ENCODE peak calls at places on chromosomes 6 and 20, in nine cellular contexts. V is HEK293T; A is ELF-1; I is mesothelial cell of epicardium; E is activated naive CD4-positive, alpha-beta T cell treated with Interleukin-2 at 50 U/mL for 16 hours; M is fibroblast of mammary gland; C is NCI-H2029 treated with DMSO at 0.1 percent for 48 hours; L is activated CD4-positive, alpha-beta T cell treated with anti-CD3 and anti-CD28 coated beads, Interleukin-2, amount 50 U/mL, for 48 hours; S is A549. P is an unnamed sample.

GRCh38 chr20:62631336-62632317 is 10.7 kb upstream of the SLCO4A1 start:
- DNase-seq in V (no peak), A (no peak), I (no peak), E (no peak), M (no peak), C (no peak), L (no peak), S (no peak), P (no peak)

GRCh38 chr6:144786825-144787224 is 501.7 kb downstream of the UTRN start:
- DNase-seq in V (no peak), A (no peak), I (no peak), E (no peak), M (no peak), C (no peak), L (no peak), S (no peak), P (no peak)

GRCh38 chr6:106411643-106412200 is 51.2 kb downstream of the CRYBG1 start:
- DNase-seq in V (no peak), A (peak; percentile 4), I (no peak), E (no peak), M (no peak), C (no peak), L (no peak), S (no peak), P (no peak)

GRCh38 chr6:35152067-35152707 is 11.0 kb upstream of the TCP11 start:
- DNase-seq in V (no peak), A (no peak), I (no peak), E (no peak), M (no peak), C (no peak), L (no peak), S (no peak), P (no peak)

GRCh38 chr6:75223461-75223860 is 17.6 kb upstream of the COL12A1 start:
- DNase-seq in V (no peak), A (no peak), I (no peak), E (no peak), M (no peak), C (no peak), L (no peak), S (no peak), P (no peak)

GRCh38 chr6:120869397-120869796 is 464.9 kb downstream of the TBC1D32 start:
- DNase-seq in V (no peak), A (no peak), I (peak; percentile 43), E (no peak), M (no peak), C (no peak), L (no peak), S (no peak), P (no peak)

GRCh38 chr6:166097914-166098522 is 69.6 kb downstream of the TBXT start:
- DNase-seq in V (peak; percentile 89), A (peak; percentile 96), I (peak; percentile 93), E (peak; percentile 60), M (peak; percentile 66), C (peak; percentile 23), L (peak; percentile 69), S (peak; percentile 61), P (peak; percentile 67)

GRCh38 chr20:23115823-23116222 is 29.7 kb upstream of the CD93 start:
- DNase-seq in V (no peak), A (no peak), I (no peak), E (no peak), M (peak; percentile 12), C (no peak), L (no peak), S (no peak), P (peak; percentile 47)

GRCh38 chr6:134345780-134346179 is 27.9 kb upstream of the SGK1 start:
- DNase-seq in V (no peak), A (no peak), I (no peak), E (no peak), M (peak; percentile 74), C (no peak), L (no peak), S (no peak), P (no peak)

GRCh38 chr20:22312744-22313346 is 271.5 kb downstream of the FOXA2 start:
- DNase-seq in V (peak; percentile 28), A (peak; percentile 37), I (peak; percentile 53), E (no peak), M (peak; percentile 49), C (peak; percentile 20), L (no peak), S (peak; percentile 56), P (no peak)

GRCh38 chr6:124800222-124800621 is 162.0 kb upstream of the RNF217 start:
- DNase-seq in V (no peak), A (peak; percentile 4), I (no peak), E (no peak), M (no peak), C (no peak), L (no peak), S (no peak), P (no peak)

GRCh38 chr6:13012977-13013680 is 296.6 kb downstream of the PHACTR1 start:
- DNase-seq in V (peak; percentile 26), A (peak; percentile 84), I (peak; percentile 42), E (no peak), M (no peak), C (peak; percentile 54), L (no peak), S (no peak), P (no peak)

GRCh38 chr20:48574383-48574782 is 253.4 kb downstream of the PREX1 start:
- DNase-seq in V (peak; percentile 32), A (peak; percentile 77), I (no peak), E (no peak), M (peak; percentile 14), C (no peak), L (no peak), S (peak; percentile 29), P (no peak)

P was measured in GM10248.